ENCODE peak calls at places on chromosomes 12 and 14, in seven cellular contexts. Q, E, X, K, V, R and W are unnamed samples.

GRCh38 chr14:29741909-29742401 is 185.7 kb downstream of the PRKD1 start:
- DNase-seq in Q (no peak), X (no peak), K (no peak), V (no peak), R (peak; percentile 84), E (no peak), W (no peak)

GRCh38 chr12:65741662-65742480 is 82.4 kb upstream of the HMGA2 start:
- DNase-seq in R (peak; percentile 53), Q (peak; percentile 10), K (no peak), V (peak; percentile 40), X (no peak), E (no peak), W (no peak)

GRCh38 chr14:53951661-53952265 is 4.9 kb downstream of the BMP4 start:
- DNase-seq in X (no peak), V (no peak), R (peak; percentile 36), E (no peak), K (no peak), Q (no peak), W (no peak)

GRCh38 chr12:3553221-3553620 is 62.2 kb downstream of the PRMT8 start:
- DNase-seq in E (no peak), Q (no peak), K (no peak), X (peak; percentile 71), V (no peak), R (no peak), W (no peak)

GRCh38 chr12:61667676-61668075 is 592.5 kb upstream of the USP15 start:
- DNase-seq in E (no peak), R (no peak), X (no peak), K (no peak), Q (no peak), V (no peak), W (no peak)

GRCh38 chr12:101880769-101881168 is 3.4 kb downstream of the DRAM1 start:
- DNase-seq in K (no peak), X (no peak), R (no peak), Q (no peak), E (no peak), V (no peak), W (no peak)

GRCh38 chr12:131827961-131828534 is at the start of gene MMP17:
- DNase-seq in X (peak; percentile 80), Q (peak; percentile 33), K (peak; percentile 54), V (peak; percentile 90), R (peak; percentile 41), E (no peak), W (peak; percentile 88)

GRCh38 chr12:49798934-49799333 is 29.3 kb downstream of the NCKAP5L start:
- DNase-seq in E (no peak), V (no peak), R (no peak), K (no peak), Q (no peak), X (no peak), W (no peak)

GRCh38 chr12:48865141-48865440 is 579 bp downstream of the RND1 start:
- DNase-seq in R (no peak), V (no peak), Q (no peak), K (no peak), X (no peak), E (no peak), W (no peak)

GRCh38 chr12:97594236-97594635 is 131.6 kb downstream of the RMST start:
- DNase-seq in K (no peak), E (no peak), X (no peak), Q (no peak), R (no peak), V (no peak), W (no peak)

GRCh38 chr14:65438266-65438933 is 25.9 kb downstream of the FUT8 start:
- DNase-seq in V (no peak), Q (no peak), X (no peak), R (no peak), E (no peak), K (no peak), W (no peak)

GRCh38 chr14:94173471-94173884 is 644 bp upstream of the PPP4R4 start:
- DNase-seq in Q (peak; percentile 11), X (no peak), R (no peak), K (no peak), V (no peak), E (peak; percentile 9), W (peak; percentile 81)

GRCh38 chr12:5944053-5944452 is 1.0 kb downstream of the ANO2 start:
- DNase-seq in X (no peak), K (no peak), Q (no peak), V (no peak), R (no peak), E (no peak), W (no peak)

GRCh38 chr12:29405561-29405960 is 24.6 kb upstream of the ERGIC2 start:
- DNase-seq in V (no peak), E (no peak), R (no peak), X (no peak), Q (no peak), K (no peak), W (no peak)

GRCh38 chr12:26275313-26276257 is 80.2 kb downstream of the SSPN start:
- DNase-seq in Q (no peak), V (no peak), K (no peak), R (no peak), E (no peak), X (no peak), W (no peak)

GRCh38 chr12:89225401-89225800 is 126.9 kb downstream of the DUSP6 start:
- DNase-seq in Q (peak; percentile 23), X (no peak), E (no peak), K (no peak), V (no peak), R (peak; percentile 50), W (peak; percentile 71)

GRCh38 chr14:68616255-68616902 is 176.5 kb downstream of the ZFP36L1 start:
- DNase-seq in X (no peak), V (no peak), Q (no peak), R (peak; percentile 34), E (no peak), K (no peak), W (no peak)

GRCh38 chr14:103625361-103626095 is 3.5 kb upstream of the KLC1 start:
- DNase-seq in R (no peak), V (no peak), E (no peak), Q (peak; percentile 22), K (no peak), X (no peak), W (peak; percentile 80)

GRCh38 chr14:35855886-35856481 is 29.8 kb downstream of the BRMS1L start:
- DNase-seq in X (no peak), R (no peak), V (peak; percentile 47), K (peak; percentile 19), Q (no peak), E (no peak), W (no peak)

GRCh38 chr14:102525213-102526143 is 15.9 kb upstream of the ANKRD9 start:
- DNase-seq in K (no peak), E (no peak), X (no peak), Q (peak; percentile 63), V (no peak), R (no peak), W (no peak)

DNA sequence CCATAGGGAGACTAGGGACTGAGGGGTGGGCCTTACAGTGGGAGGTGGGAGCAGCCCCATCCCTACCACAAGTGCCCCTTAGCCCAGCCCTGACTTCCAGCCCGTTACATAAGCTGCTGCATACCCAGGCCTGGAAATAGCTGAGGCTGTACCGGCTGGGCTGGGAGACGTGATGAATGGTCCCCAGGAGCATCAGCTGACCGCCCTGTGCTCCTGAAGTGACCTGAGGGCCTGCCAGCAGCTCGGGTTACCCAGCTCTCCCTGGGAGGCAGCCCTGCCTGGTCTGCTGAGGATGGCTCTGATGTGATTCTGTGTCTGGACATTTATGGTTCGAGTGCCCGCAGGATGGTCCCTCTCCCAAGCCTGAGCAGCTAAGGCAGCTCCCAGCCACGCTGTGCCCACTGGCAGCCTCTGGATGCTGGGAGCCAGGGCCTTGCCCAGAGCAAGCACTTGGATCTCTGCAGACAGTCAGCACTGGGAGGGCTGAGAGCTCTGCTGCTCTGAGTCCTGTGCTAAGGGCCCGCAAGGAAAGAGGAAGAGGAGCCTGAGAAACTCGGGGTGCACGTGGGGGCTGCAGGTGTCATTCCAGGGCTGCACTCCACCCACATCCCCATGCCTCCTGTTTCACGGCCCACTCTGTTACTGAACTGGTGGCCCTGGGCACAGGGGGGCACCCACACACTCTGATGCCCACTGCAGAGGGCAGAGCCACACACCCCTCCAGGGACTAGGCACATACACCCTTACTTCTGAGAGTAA is 20.5 kb downstream of the TAMALIN start:
- DNase-seq in E (no peak), Q (no peak), K (no peak), X (no peak), R (no peak), V (no peak), W (no peak)
- TF ChIP-seq POLR2AphosphoS5 in E (no peak), Q (peak; percentile 35), K (no peak), X (no peak), R (no peak), V (no peak), W (no peak)

DNA sequence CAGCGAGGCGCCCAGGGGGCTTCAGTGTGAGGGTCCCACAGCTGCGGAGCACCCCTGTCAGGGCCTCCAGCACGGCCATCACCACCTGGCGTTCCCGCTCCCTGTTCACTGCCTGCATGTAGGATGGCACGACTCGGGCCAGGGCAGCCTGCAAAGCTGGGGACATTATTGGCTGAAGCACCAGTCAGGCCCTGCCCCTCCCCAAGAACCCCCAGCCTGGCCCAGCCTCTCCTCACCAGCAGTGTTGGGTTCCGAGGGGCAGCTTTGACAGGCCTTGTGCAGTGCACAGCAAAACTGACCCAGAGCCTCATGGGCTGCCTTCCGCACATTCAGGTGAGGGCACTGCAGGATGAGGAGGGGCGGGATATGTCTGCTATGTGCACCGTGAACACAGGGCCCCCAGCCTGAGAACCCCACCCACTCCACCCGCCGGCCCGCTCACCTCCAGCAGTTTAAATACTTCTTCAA is 5.6 kb downstream of the IPO4 start:
- DNase-seq in R (no peak), K (no peak), E (no peak), X (no peak), V (no peak), Q (no peak), W (peak; percentile 69)
- TF ChIP-seq POLR2AphosphoS5 in R (no peak), K (no peak), E (no peak), X (no peak), V (no peak), Q (no peak), W (no peak)

GRCh38 chr14:74612346-74613021 is 447 bp upstream of the LTBP2 start:
- DNase-seq in R (peak; percentile 77), V (peak; percentile 95), K (peak; percentile 76), E (peak; percentile 65), X (peak; percentile 88), Q (peak; percentile 82), W (peak; percentile 96)
- TF ChIP-seq POLR2AphosphoS5 in R (no peak), V (peak; percentile 35), K (no peak), E (no peak), X (no peak), Q (no peak), W (peak; percentile 15)

DNA sequence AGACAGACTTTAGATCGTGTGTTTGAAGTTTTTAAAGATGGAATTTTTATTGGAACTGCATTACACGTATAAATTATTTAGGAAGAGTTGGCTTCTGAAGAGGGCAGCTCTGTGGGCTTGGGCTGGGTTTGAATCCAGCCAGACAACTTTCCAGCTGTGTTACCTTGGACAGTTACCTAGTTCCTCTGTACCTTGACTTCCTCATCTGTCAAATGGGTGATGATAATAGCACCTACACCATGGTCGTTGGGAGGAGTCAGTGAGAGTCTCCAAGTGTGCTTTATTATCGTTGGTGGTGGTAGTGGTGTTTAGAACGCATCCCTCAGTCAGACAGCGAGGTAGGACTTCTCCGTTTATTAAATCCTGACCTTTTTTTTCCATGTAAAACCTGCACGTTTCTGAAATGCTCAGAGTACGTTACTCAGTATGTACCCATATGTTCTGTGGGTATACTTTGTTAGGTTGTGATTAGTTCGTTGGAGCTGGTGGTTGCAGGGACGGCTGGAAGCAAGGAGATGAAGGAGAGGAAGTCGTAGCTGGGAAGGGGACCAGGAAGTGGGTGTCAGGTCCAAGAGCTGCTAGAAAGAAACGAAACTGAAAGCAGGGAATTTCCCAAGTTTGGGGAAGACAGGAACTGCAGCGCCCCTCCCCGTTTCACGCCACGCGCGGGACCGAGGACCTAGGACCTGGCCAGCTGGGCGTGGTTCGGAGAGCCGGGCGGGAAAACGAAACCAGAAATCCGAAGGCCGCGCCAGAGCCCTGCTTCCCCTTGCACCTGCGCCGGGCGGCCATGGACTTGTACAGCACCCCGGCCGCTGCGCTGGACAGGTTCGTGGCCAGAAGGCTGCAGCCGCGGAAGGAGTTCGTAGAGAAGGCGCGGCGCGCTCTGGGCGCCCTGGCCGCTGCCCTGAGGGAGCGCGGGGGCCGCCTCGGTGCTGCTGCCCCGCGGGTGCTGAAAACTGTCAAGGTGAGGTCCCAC is at the start of gene OAS3:
- DNase-seq in X (peak; percentile 93), K (peak; percentile 48), R (peak; percentile 57), Q (peak; percentile 90), V (peak; percentile 78), E (peak; percentile 78), W (peak; percentile 93)
- TF ChIP-seq POLR2AphosphoS5 in X (no peak), K (no peak), R (no peak), Q (no peak), V (no peak), E (peak; percentile 77), W (peak; percentile 62)